ENCODE peak calls at places on chromosomes 13 and 19, in nine cellular contexts. One of them, this sample, is unnamed.

GRCh38 chr13:24271611-24272451 is 37.5 kb upstream of the C1QTNF9 start:
- DNase-seq in left lung: peak; percentile 88
- DNase-seq in adrenal gland: peak; percentile 92
- DNase-seq in neuronal stem cell: no peak
- DNase-seq in lung: peak; percentile 69
- DNase-seq in mesendoderm: no peak
- DNase-seq in ascending aorta: no peak
- DNase-seq in Peyer's patch: peak; percentile 80
- DNase-seq in fibroblast of lung: peak; percentile 84
- DNase-seq in this sample: no peak

GRCh38 chr19:11020982-11021759 is 60.3 kb downstream of the SMARCA4 start:
- DNase-seq in left lung: no peak
- DNase-seq in adrenal gland: peak; percentile 91
- DNase-seq in neuronal stem cell: no peak
- DNase-seq in lung: no peak
- DNase-seq in mesendoderm: no peak
- DNase-seq in ascending aorta: no peak
- DNase-seq in Peyer's patch: no peak
- DNase-seq in fibroblast of lung: no peak
- DNase-seq in this sample: no peak

GRCh38 chr13:43676320-43676719 is 110.5 kb downstream of the ENOX1 start:
- DNase-seq in left lung: no peak
- DNase-seq in adrenal gland: no peak
- DNase-seq in neuronal stem cell: no peak
- DNase-seq in lung: no peak
- DNase-seq in mesendoderm: no peak
- DNase-seq in ascending aorta: no peak
- DNase-seq in Peyer's patch: no peak
- DNase-seq in fibroblast of lung: no peak
- DNase-seq in this sample: no peak

GRCh38 chr19:40530091-40530901 is 46.4 kb upstream of the SHKBP1 start:
- DNase-seq in left lung: no peak
- DNase-seq in adrenal gland: no peak
- DNase-seq in neuronal stem cell: peak; percentile 72
- DNase-seq in lung: no peak
- DNase-seq in mesendoderm: peak; percentile 57
- DNase-seq in ascending aorta: no peak
- DNase-seq in Peyer's patch: no peak
- DNase-seq in fibroblast of lung: no peak
- DNase-seq in this sample: peak; percentile 82

GRCh38 chr19:55648657-55649578 is 906 bp downstream of the CCDC106 start:
- DNase-seq in left lung: peak; percentile 72
- DNase-seq in adrenal gland: peak; percentile 57
- DNase-seq in neuronal stem cell: no peak
- DNase-seq in lung: no peak
- DNase-seq in mesendoderm: no peak
- DNase-seq in ascending aorta: no peak
- DNase-seq in Peyer's patch: no peak
- DNase-seq in fibroblast of lung: no peak
- DNase-seq in this sample: no peak

GRCh38 chr13:41649659-41650058 is 192.3 kb downstream of the RGCC start:
- DNase-seq in left lung: no peak
- DNase-seq in adrenal gland: no peak
- DNase-seq in neuronal stem cell: no peak
- DNase-seq in lung: no peak
- DNase-seq in mesendoderm: peak; percentile 50
- DNase-seq in ascending aorta: no peak
- DNase-seq in Peyer's patch: no peak
- DNase-seq in fibroblast of lung: peak; percentile 42
- DNase-seq in this sample: peak; percentile 46

GRCh38 chr13:111324736-111325135 is 4.3 kb downstream of the TEX29 start:
- DNase-seq in left lung: peak; percentile 48
- DNase-seq in adrenal gland: no peak
- DNase-seq in neuronal stem cell: no peak
- DNase-seq in lung: no peak
- DNase-seq in mesendoderm: no peak
- DNase-seq in ascending aorta: no peak
- DNase-seq in Peyer's patch: no peak
- DNase-seq in fibroblast of lung: no peak
- DNase-seq in this sample: no peak

GRCh38 chr19:6113616-6114188 is 3.4 kb upstream of the RFX2 start:
- DNase-seq in left lung: no peak
- DNase-seq in adrenal gland: no peak
- DNase-seq in neuronal stem cell: no peak
- DNase-seq in lung: no peak
- DNase-seq in mesendoderm: no peak
- DNase-seq in ascending aorta: no peak
- DNase-seq in Peyer's patch: no peak
- DNase-seq in fibroblast of lung: no peak
- DNase-seq in this sample: no peak

GRCh38 chr19:14434543-14435319 is 1.6 kb downstream of the PKN1 start:
- DNase-seq in left lung: peak; percentile 84
- DNase-seq in adrenal gland: peak; percentile 91
- DNase-seq in neuronal stem cell: no peak
- DNase-seq in lung: peak; percentile 66
- DNase-seq in mesendoderm: no peak
- DNase-seq in ascending aorta: peak; percentile 63
- DNase-seq in Peyer's patch: peak; percentile 62
- DNase-seq in fibroblast of lung: peak; percentile 68
- DNase-seq in this sample: peak; percentile 83

GRCh38 chr19:10918359-10918758 is 10.1 kb downstream of the YIPF2 start:
- DNase-seq in left lung: peak; percentile 15
- DNase-seq in adrenal gland: no peak
- DNase-seq in neuronal stem cell: no peak
- DNase-seq in lung: no peak
- DNase-seq in mesendoderm: no peak
- DNase-seq in ascending aorta: no peak
- DNase-seq in Peyer's patch: no peak
- DNase-seq in fibroblast of lung: no peak
- DNase-seq in this sample: no peak

GRCh38 chr19:32404213-32404938 is 1.2 kb upstream of the DPY19L3 start:
- DNase-seq in left lung: no peak
- DNase-seq in adrenal gland: no peak
- DNase-seq in neuronal stem cell: peak; percentile 26
- DNase-seq in lung: no peak
- DNase-seq in mesendoderm: peak; percentile 77
- DNase-seq in ascending aorta: no peak
- DNase-seq in Peyer's patch: no peak
- DNase-seq in fibroblast of lung: no peak
- DNase-seq in this sample: no peak

GRCh38 chr13:26584713-26585112 is 27.2 kb downstream of the WASF3 start:
- DNase-seq in left lung: no peak
- DNase-seq in adrenal gland: no peak
- DNase-seq in neuronal stem cell: no peak
- DNase-seq in lung: no peak
- DNase-seq in mesendoderm: no peak
- DNase-seq in ascending aorta: no peak
- DNase-seq in Peyer's patch: no peak
- DNase-seq in fibroblast of lung: peak; percentile 62
- DNase-seq in this sample: no peak

GRCh38 chr13:109785141-109785891 is 1.1 kb downstream of the IRS2 start:
- DNase-seq in left lung: peak; percentile 89
- DNase-seq in adrenal gland: peak; percentile 79
- DNase-seq in neuronal stem cell: no peak
- DNase-seq in lung: peak; percentile 56
- DNase-seq in mesendoderm: peak; percentile 68
- DNase-seq in ascending aorta: no peak
- DNase-seq in Peyer's patch: peak; percentile 73
- DNase-seq in fibroblast of lung: peak; percentile 65
- DNase-seq in this sample: peak; percentile 68

DNA sequence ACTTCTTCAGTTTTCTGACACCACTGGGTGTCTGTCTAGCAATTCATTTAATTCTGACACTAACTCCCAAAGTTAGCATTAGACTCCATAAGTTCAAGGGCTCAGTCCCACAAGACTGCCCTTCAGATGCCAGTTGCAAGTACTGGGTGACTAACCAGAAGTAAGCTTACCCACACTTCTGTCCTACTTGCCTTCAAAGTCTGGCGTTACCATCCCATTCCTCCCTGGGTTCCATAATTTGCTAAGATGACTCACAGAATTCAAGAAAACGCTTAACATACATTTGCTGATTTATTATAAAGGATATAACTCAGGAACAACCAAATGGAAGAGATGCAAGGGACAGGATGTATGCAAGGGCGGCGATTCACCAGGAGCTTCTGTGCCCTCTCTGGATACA is 45.5 kb upstream of the NPAS1 start:
- DNase-seq in left lung: no peak
- DNase-seq in adrenal gland: no peak
- DNase-seq in neuronal stem cell: no peak
- DNase-seq in lung: no peak
- DNase-seq in mesendoderm: no peak
- DNase-seq in ascending aorta: no peak
- DNase-seq in Peyer's patch: no peak
- DNase-seq in fibroblast of lung: no peak
- DNase-seq in this sample: no peak
- H3K27ac ChIP-seq in left lung: no peak overlapping the region
- H3K27ac ChIP-seq in adrenal gland: no peak overlapping the region
- H3K27ac ChIP-seq in neuronal stem cell: peak overlapping the region; percentile 14
- H3K27ac ChIP-seq in lung: peak overlapping the region; percentile 96
- H3K27ac ChIP-seq in mesendoderm: no peak overlapping the region
- H3K27ac ChIP-seq in ascending aorta: no peak overlapping the region
- H3K27ac ChIP-seq in Peyer's patch: no peak overlapping the region
- H3K27ac ChIP-seq in fibroblast of lung: no peak overlapping the region
- H3K27ac ChIP-seq in this sample: peak overlapping the region; percentile 98

GRCh38 chr13:51246411-51247298 is 24.5 kb downstream of the FAM124A start:
- DNase-seq in left lung: no peak
- DNase-seq in adrenal gland: no peak
- DNase-seq in neuronal stem cell: no peak
- DNase-seq in lung: no peak
- DNase-seq in mesendoderm: no peak
- DNase-seq in ascending aorta: no peak
- DNase-seq in Peyer's patch: no peak
- DNase-seq in fibroblast of lung: no peak
- DNase-seq in this sample: peak; percentile 56

GRCh38 chr13:51246005-51246404 is 23.8 kb downstream of the FAM124A start:
- DNase-seq in left lung: no peak
- DNase-seq in adrenal gland: peak; percentile 64
- DNase-seq in neuronal stem cell: no peak
- DNase-seq in lung: no peak
- DNase-seq in mesendoderm: no peak
- DNase-seq in ascending aorta: no peak
- DNase-seq in Peyer's patch: no peak
- DNase-seq in fibroblast of lung: no peak
- DNase-seq in this sample: no peak

GRCh38 chr13:51244637-51245405 is 22.6 kb downstream of the FAM124A start:
- DNase-seq in left lung: peak; percentile 53
- DNase-seq in adrenal gland: no peak
- DNase-seq in neuronal stem cell: no peak
- DNase-seq in lung: no peak
- DNase-seq in mesendoderm: peak; percentile 38
- DNase-seq in ascending aorta: no peak
- DNase-seq in Peyer's patch: no peak
- DNase-seq in fibroblast of lung: no peak
- DNase-seq in this sample: no peak

GRCh38 chr13:51243832-51244231 is 21.6 kb downstream of the FAM124A start:
- DNase-seq in left lung: no peak
- DNase-seq in adrenal gland: no peak
- DNase-seq in neuronal stem cell: no peak
- DNase-seq in lung: no peak
- DNase-seq in mesendoderm: peak; percentile 46
- DNase-seq in ascending aorta: no peak
- DNase-seq in Peyer's patch: no peak
- DNase-seq in fibroblast of lung: no peak
- DNase-seq in this sample: no peak

DNA sequence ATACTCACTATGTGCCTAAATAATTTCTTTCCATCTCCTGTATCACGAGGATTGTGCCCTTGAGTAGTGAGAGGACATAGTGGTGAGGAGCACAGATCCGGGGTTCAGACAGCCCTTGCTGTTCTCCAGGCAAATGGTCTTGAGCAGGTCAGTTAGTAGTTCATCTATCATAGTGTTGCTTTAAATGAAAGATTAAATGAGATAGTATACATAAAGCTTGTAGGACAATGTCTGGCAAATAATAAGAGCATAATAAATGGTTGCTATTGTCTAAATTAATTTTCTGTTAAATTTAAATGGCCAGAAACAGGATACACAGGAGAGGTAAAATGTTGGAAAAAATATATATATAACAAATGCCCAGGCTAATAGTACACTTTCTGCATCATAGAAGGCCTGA is 23.4 kb downstream of the FAM124A start:
- DNase-seq in left lung: no peak
- DNase-seq in adrenal gland: no peak
- DNase-seq in neuronal stem cell: no peak
- DNase-seq in lung: no peak
- DNase-seq in mesendoderm: no peak
- DNase-seq in ascending aorta: no peak
- DNase-seq in Peyer's patch: no peak
- DNase-seq in fibroblast of lung: no peak
- DNase-seq in this sample: no peak
- H3K27ac ChIP-seq in left lung: no peak overlapping the region
- H3K27ac ChIP-seq in adrenal gland: no peak overlapping the region
- H3K27ac ChIP-seq in neuronal stem cell: no peak overlapping the region
- H3K27ac ChIP-seq in lung: peak overlapping the region; percentile 10
- H3K27ac ChIP-seq in mesendoderm: no peak overlapping the region
- H3K27ac ChIP-seq in ascending aorta: no peak overlapping the region
- H3K27ac ChIP-seq in Peyer's patch: no peak overlapping the region
- H3K27ac ChIP-seq in fibroblast of lung: no peak overlapping the region
- H3K27ac ChIP-seq in this sample: no peak overlapping the region

DNA sequence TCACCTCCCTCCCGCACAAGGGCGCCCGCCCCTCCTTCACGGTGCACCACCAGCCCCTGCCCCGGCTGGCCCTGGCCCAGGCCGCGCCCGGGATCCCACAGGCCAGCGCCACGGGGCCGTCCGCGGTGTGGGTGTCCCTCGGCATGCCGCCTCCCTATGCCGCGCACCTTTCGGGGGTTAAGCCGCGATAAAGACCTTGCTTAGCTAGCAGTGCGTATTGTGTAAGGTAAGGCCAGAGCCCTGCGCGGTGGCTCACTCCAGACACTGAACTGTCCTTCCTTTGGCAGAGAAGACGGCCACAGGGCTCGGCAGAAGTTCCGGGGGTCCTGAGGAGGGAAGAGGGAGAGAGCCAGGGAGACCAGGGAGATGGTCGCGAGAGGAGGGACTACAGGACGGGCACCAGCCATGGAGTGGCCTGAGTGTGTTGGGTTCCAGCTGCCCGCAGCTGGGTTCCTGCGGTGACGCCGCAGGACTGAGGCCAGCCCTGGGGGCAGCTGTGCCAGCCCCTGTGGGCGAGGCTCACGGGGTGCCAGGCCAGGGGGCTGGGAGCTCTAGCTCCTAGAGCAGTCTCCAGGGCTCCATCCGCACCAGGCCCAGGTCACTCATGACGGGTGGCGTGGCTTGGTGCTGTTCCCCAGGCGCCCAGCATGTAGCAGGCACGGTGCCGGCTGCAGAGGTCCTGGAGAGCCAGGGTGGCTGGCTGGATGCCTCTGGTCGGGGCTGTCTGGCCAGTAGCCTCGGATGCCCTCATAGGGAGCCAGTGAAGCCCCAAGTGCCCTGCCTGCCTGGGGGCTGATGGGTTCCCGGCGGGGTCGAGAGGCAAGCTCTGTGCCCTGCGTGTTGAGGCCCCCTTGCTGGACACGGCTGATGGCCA is 7.7 kb downstream of the PLEKHJ1 start:
- DNase-seq in left lung: no peak
- DNase-seq in adrenal gland: no peak
- DNase-seq in neuronal stem cell: no peak
- DNase-seq in lung: no peak
- DNase-seq in mesendoderm: no peak
- DNase-seq in ascending aorta: no peak
- DNase-seq in Peyer's patch: no peak
- DNase-seq in fibroblast of lung: no peak
- DNase-seq in this sample: no peak
- H3K27ac ChIP-seq in left lung: no peak overlapping the region
- H3K27ac ChIP-seq in adrenal gland: no peak overlapping the region
- H3K27ac ChIP-seq in neuronal stem cell: no peak overlapping the region
- H3K27ac ChIP-seq in lung: no peak overlapping the region
- H3K27ac ChIP-seq in mesendoderm: no peak overlapping the region
- H3K27ac ChIP-seq in ascending aorta: peak overlapping the region; percentile 7
- H3K27ac ChIP-seq in Peyer's patch: peak overlapping the region; percentile 84
- H3K27ac ChIP-seq in fibroblast of lung: no peak overlapping the region
- H3K27ac ChIP-seq in this sample: no peak overlapping the region

GRCh38 chr19:20164456-20164855 is 2.6 kb upstream of the ZNF486 start:
- DNase-seq in left lung: no peak
- DNase-seq in adrenal gland: no peak
- DNase-seq in neuronal stem cell: no peak
- DNase-seq in lung: no peak
- DNase-seq in mesendoderm: no peak
- DNase-seq in ascending aorta: no peak
- DNase-seq in Peyer's patch: no peak
- DNase-seq in fibroblast of lung: no peak
- DNase-seq in this sample: no peak
- H3K27ac ChIP-seq in left lung: no peak overlapping the region
- H3K27ac ChIP-seq in adrenal gland: no peak overlapping the region
- H3K27ac ChIP-seq in neuronal stem cell: no peak overlapping the region
- H3K27ac ChIP-seq in lung: no peak overlapping the region
- H3K27ac ChIP-seq in mesendoderm: no peak overlapping the region
- H3K27ac ChIP-seq in ascending aorta: no peak overlapping the region
- H3K27ac ChIP-seq in Peyer's patch: no peak overlapping the region
- H3K27ac ChIP-seq in fibroblast of lung: no peak overlapping the region
- H3K27ac ChIP-seq in this sample: no peak overlapping the region

This sample was measured in cardiac muscle cell.